ENCODE peak calls at places on chromosomes 2 and 18, in four cellular contexts. Y, M, D and U are unnamed samples.

GRCh38 chr2:132429941-132430573 is 13.5 kb downstream of the GPR39 start:
- DNase-seq in D (no peak), Y (no peak), M (no peak), U (no peak)

GRCh38 chr2:27721335-27721734 is 50.2 kb upstream of the MRPL33 start:
- DNase-seq in D (peak), M (no peak), Y (no peak), U (no peak)

GRCh38 chr2:86218124-86218523 is 18.9 kb downstream of the MRPL35 start:
- DNase-seq in D (peak), Y (no peak), M (no peak), U (no peak)

GRCh38 chr18:57649536-57650495 is 28.2 kb upstream of the NARS1 start:
- DNase-seq in Y (peak), D (no peak), M (no peak), U (no peak)

GRCh38 chr18:51133580-51134160 is 63.8 kb downstream of the MEX3C start:
- DNase-seq in M (no peak), D (peak), Y (no peak), U (no peak)

GRCh38 chr2:139529045-139529444 is 748.9 kb upstream of the NXPH2 start:
- DNase-seq in M (no peak), Y (no peak), D (no peak), U (no peak)

GRCh38 chr18:13641551-13642439 is 84.6 kb downstream of the FAM210A start:
- DNase-seq in M (no peak), Y (no peak), D (no peak), U (peak)

GRCh38 chr18:3478262-3478978 is 28.4 kb downstream of the TGIF1 start:
- DNase-seq in D (no peak), M (no peak), Y (no peak), U (no peak)

GRCh38 chr2:30566675-30567074 is 119.6 kb downstream of the LCLAT1 start:
- DNase-seq in M (no peak), D (no peak), Y (no peak), U (no peak)

GRCh38 chr2:190722061-190722759 is 73.3 kb downstream of the NAB1 start:
- DNase-seq in D (no peak), M (no peak), Y (peak), U (no peak)

GRCh38 chr2:105683145-105683544 is 61.6 kb upstream of the NCK2 start:
- DNase-seq in D (no peak), Y (no peak), M (no peak), U (no peak)

GRCh38 chr2:164816046-164816445 is 25.6 kb downstream of the COBLL1 start:
- DNase-seq in Y (no peak), M (no peak), D (no peak), U (no peak)

GRCh38 chr2:15421761-15422160 is 139.4 kb downstream of the NBAS start:
- DNase-seq in Y (no peak), M (peak), D (no peak), U (no peak)

GRCh38 chr2:158755310-158755709 is 39.8 kb upstream of the DAPL1 start:
- DNase-seq in Y (no peak), M (no peak), D (peak), U (no peak)

GRCh38 chr2:120177011-120177621 is 46.1 kb downstream of the TMEM185B start:
- DNase-seq in D (no peak), Y (peak), M (peak), U (peak)

GRCh38 chr2:228768818-228769217 is 502.3 kb downstream of the PID1 start:
- DNase-seq in D (no peak), M (no peak), Y (no peak), U (no peak)

GRCh38 chr2:55425449-55425848 is 5.8 kb upstream of the CCDC88A start:
- DNase-seq in M (no peak), D (no peak), Y (no peak), U (no peak)

GRCh38 chr2:144477943-144478283 is 42.0 kb downstream of the ZEB2 start:
- DNase-seq in D (no peak), Y (no peak), M (no peak), U (no peak)

GRCh38 chr2:182980652-182981051 is 57.6 kb downstream of the NCKAP1 start:
- DNase-seq in M (no peak), D (no peak), Y (no peak), U (no peak)

GRCh38 chr18:26036635-26037034 is 53.8 kb downstream of the SS18 start:
- DNase-seq in M (no peak), Y (no peak), D (no peak), U (no peak)

GRCh38 chr2:881204-881918 is 69.3 kb upstream of the SNTG2 start:
- DNase-seq in D (no peak), Y (peak), M (no peak), U (no peak)

GRCh38 chr2:191869781-191870180 is 22.9 kb upstream of the CAVIN2 start:
- DNase-seq in D (no peak), Y (no peak), M (no peak), U (no peak)

GRCh38 chr2:112607680-112608438 is 23.4 kb downstream of the CHCHD5 start:
- DNase-seq in Y (no peak), M (no peak), D (no peak), U (no peak)

GRCh38 chr2:86336350-86337234 is 834 bp downstream of the REEP1 start:
- DNase-seq in M (no peak), Y (no peak), D (no peak), U (peak)

GRCh38 chr2:71790261-71791038 is 337.1 kb downstream of the DYSF start:
- DNase-seq in M (no peak), D (no peak), Y (no peak), U (no peak)

GRCh38 chr18:50602466-50602865 is 42.6 kb downstream of the MAPK4 start:
- DNase-seq in M (peak), Y (no peak), D (no peak), U (no peak)

GRCh38 chr2:144512421-144513272 is 7.3 kb downstream of the ZEB2 start:
- DNase-seq in D (no peak), M (no peak), Y (no peak), U (no peak)

GRCh38 chr2:187403568-187404260 is 44.3 kb downstream of the CALCRL start:
- DNase-seq in D (no peak), M (no peak), Y (peak), U (no peak)

GRCh38 chr2:160658851-160659250 is 165.2 kb upstream of the RBMS1 start:
- DNase-seq in Y (no peak), M (no peak), D (no peak), U (no peak)

GRCh38 chr2:120510751-120511395 is 164.9 kb downstream of the INHBB start:
- DNase-seq in D (no peak), Y (no peak), M (no peak), U (no peak)

GRCh38 chr18:32018331-32019250 is at the start of gene RNF125:
- DNase-seq in Y (peak), D (peak), M (peak), U (peak)

GRCh38 chr18:61398961-61399632 is 65.9 kb downstream of the CDH20 start:
- DNase-seq in D (no peak), Y (no peak), M (no peak), U (no peak)

GRCh38 chr2:128367601-128368359 is 49.1 kb upstream of the HS6ST1 start:
- DNase-seq in M (no peak), Y (no peak), D (no peak), U (peak)

GRCh38 chr2:98118852-98119251 is 31.9 kb downstream of the VWA3B start:
- DNase-seq in Y (no peak), D (no peak), M (no peak), U (no peak)

GRCh38 chr2:71928734-71929481 is 218.8 kb downstream of the CYP26B1 start:
- DNase-seq in Y (no peak), M (peak), D (no peak), U (no peak)

GRCh38 chr18:62425465-62426190 is 97.2 kb upstream of the ZCCHC2 start:
- DNase-seq in D (peak), Y (no peak), M (peak), U (peak)

GRCh38 chr2:61438670-61439069 is 32.2 kb downstream of the USP34 start:
- DNase-seq in Y (no peak), D (no peak), M (no peak), U (no peak)

GRCh38 chr2:127387655-127388422 is at the start of gene MAP3K2:
- DNase-seq in D (peak), Y (peak), M (peak), U (peak)

GRCh38 chr2:217610411-217610814 is 392.4 kb downstream of the TNS1 start:
- DNase-seq in M (no peak), D (no peak), Y (peak), U (no peak)

GRCh38 chr18:59694824-59695223 is 2.4 kb downstream of the CCBE1 start:
- DNase-seq in D (no peak), Y (no peak), M (no peak), U (no peak)

GRCh38 chr18:59691046-59691395 is 6.2 kb downstream of the CCBE1 start:
- DNase-seq in Y (no peak), D (no peak), M (no peak), U (no peak)

GRCh38 chr18:59691996-59692395 is 5.2 kb downstream of the CCBE1 start:
- DNase-seq in D (no peak), M (no peak), Y (no peak), U (no peak)

GRCh38 chr18:59686260-59686659 is 11.0 kb downstream of the CCBE1 start:
- DNase-seq in D (no peak), Y (no peak), M (no peak), U (no peak)

DNA sequence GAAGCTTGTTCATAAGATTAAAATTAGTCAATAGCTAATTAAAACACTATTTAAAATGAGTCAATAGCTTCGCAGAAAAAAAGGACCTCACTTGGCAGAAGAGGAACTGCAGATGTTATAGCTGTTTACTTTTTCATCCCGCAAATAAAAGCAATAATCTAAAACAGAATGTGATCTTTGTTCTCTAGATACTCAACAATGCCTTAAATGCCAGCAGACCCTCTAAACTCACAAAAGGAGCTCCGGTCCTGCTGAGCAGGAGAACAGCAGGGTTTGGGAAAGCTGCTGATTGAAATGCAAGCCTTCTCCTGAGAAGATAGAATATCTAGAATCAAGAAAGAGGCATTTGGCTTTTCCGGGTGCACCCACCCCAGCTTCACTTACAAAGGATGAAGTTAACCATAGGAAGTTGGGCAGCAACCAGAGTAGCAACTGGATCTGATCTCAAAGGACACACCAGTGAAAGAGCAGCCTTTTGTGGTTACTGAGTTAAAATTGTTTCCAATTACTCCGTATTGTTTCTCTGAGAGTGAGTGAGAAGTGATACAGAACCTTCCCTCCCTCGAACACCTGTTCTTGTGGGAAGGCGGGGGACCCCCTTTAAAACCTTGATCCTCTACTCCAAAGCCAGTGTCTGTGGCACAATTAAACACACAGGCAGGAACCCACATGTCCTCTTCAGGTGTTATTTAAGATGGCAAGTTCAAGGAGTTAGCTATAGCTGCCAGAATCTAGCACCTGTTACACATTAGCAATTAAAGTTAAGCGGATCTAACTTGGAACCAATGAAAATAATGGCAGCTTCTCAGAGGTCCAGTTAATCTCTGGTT is 6.8 kb downstream of the CCBE1 start:
- DNase-seq in D (no peak), M (no peak), Y (no peak), U (no peak)
- TF ChIP-seq CBFB in D (no peak), M (no peak), Y (no peak), U (no peak)

GRCh38 chr2:107932483-107932882 is 53.8 kb upstream of the SLC5A7 start:
- DNase-seq in D (no peak), M (no peak), Y (no peak), U (no peak)

GRCh38 chr2:107932986-107933385 is 53.3 kb upstream of the SLC5A7 start:
- DNase-seq in Y (no peak), M (no peak), D (no peak), U (no peak)

GRCh38 chr2:107927034-107927534 is 59.2 kb upstream of the SLC5A7 start:
- DNase-seq in Y (no peak), D (no peak), M (no peak), U (no peak)
- TF ChIP-seq ATF2 in Y (no peak), D (no peak), M (no peak), U (no peak)

GRCh38 chr2:204040016-204040415 is 103.5 kb downstream of the ICOS start:
- DNase-seq in M (no peak), D (no peak), Y (no peak), U (no peak)
- TF ChIP-seq CBFB in M (no peak), D (no peak), Y (no peak), U (no peak)

GRCh38 chr18:8988262-8988871 is 114.1 kb upstream of the NDUFV2 start:
- DNase-seq in M (peak), Y (no peak), D (peak), U (peak)

GRCh38 chr18:8989017-8989416 is 113.5 kb upstream of the NDUFV2 start:
- DNase-seq in Y (no peak), D (no peak), M (no peak), U (no peak)

GRCh38 chr18:8991131-8991530 is 111.4 kb upstream of the NDUFV2 start:
- DNase-seq in D (no peak), M (no peak), Y (no peak), U (no peak)

GRCh38 chr18:8989855-8990254 is 112.6 kb upstream of the NDUFV2 start:
- DNase-seq in M (no peak), D (no peak), Y (no peak), U (no peak)

GRCh38 chr18:8990276-8991031 is 112.0 kb upstream of the NDUFV2 start:
- DNase-seq in M (no peak), Y (no peak), D (no peak), U (no peak)
- TF ChIP-seq ATF2 in M (no peak), Y (no peak), D (no peak), U (no peak)

GRCh38 chr2:7744827-7745226 is 827.6 kb downstream of the RNF144A start:
- DNase-seq in M (no peak), Y (no peak), D (no peak), U (no peak)

GRCh38 chr2:7749895-7750559 is 832.8 kb downstream of the RNF144A start:
- DNase-seq in M (no peak), D (no peak), Y (no peak), U (no peak)

GRCh38 chr2:7745369-7745768 is 828.2 kb downstream of the RNF144A start:
- DNase-seq in Y (no peak), M (no peak), D (no peak), U (no peak)

GRCh38 chr2:7752291-7752690 is 835.1 kb downstream of the RNF144A start:
- DNase-seq in D (no peak), M (no peak), Y (no peak), U (no peak)

DNA sequence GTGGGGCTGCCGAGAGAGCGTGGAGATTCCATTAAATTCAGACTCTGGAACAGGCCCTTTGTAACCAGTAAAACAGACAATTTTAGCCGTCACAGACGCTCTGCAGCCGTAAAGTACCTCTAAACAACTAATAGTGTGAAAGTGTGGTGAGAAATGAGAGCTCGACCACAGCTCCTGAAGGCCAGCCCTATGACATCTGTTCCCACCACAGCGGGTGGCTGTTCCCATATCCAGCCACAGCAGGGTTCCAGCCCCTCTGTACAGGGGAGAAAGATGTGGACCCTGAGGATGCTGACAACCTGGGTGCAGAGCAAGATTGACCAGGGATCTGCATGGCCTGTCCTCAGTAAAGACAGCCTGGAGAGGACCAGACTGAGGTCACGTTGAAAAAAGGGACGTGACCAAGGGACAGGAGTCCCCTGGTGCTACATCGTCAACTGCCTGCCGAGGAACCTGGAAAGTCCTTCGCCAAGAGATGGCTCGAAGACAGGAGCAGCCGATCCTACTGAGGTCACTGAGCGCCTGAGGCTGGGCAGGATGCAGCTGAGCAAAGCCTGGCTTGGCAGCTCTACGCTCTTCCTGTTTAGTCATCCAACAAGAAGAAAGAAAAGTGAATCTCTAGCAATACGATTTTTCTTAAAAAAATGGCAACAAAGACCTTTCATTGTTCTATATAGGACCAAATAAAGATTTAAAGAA is 831.7 kb downstream of the RNF144A start:
- DNase-seq in D (no peak), M (no peak), Y (no peak), U (no peak)
- TF ChIP-seq CBFB in D (no peak), M (no peak), Y (no peak), U (no peak)

GRCh38 chr2:170887496-170888265 is 41.4 kb upstream of the GORASP2 start:
- DNase-seq in M (no peak), Y (no peak), D (no peak), U (no peak)

GRCh38 chr2:170882758-170883157 is 46.3 kb upstream of the GORASP2 start:
- DNase-seq in Y (no peak), D (no peak), M (no peak), U (no peak)

GRCh38 chr2:170885130-170885791 is 43.8 kb upstream of the GORASP2 start:
- DNase-seq in Y (no peak), D (no peak), M (no peak), U (no peak)

GRCh38 chr2:170883683-170884082 is 45.4 kb upstream of the GORASP2 start:
- DNase-seq in Y (no peak), D (no peak), M (no peak), U (no peak)

DNA sequence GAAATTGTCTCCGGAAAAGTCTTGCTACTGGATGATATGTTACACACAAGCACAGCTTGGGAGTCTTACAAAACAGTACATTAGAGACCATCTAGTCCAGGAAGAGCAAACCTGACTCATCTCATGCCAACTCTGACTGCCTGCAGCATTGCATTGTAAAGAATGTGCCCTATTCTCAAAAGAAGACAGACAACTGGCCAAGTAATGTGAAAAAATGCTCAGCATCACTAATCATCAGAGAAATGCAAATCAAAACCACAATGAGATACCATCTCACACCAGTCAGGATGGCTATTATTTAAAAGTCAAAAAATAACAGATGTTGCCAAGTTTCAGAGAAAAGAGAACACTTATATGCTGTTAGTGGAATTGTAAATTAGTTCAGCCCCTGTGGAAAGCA is 42.7 kb upstream of the GORASP2 start:
- DNase-seq in D (no peak), M (no peak), Y (no peak), U (no peak)
- TF ChIP-seq ATF2 in D (no peak), M (no peak), Y (no peak), U (no peak)

DNA sequence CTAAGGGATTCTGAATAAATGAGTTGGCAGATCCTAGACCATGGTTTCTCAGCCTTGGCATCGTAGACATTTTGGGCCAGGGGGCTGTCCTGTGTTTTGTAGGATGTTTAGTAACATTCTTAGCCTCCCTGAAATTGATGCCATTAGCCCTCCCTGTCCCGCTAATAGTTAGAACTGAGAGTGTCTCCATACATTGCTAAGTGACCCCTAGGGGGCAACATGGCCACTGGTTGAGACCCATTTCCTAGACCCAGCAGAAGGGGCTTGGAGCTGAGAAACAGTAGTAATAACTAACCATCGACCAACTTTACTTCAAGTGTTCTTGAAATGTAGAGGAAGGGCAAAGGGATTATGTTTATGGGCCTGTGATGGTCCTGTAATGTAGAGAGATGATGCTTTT is 40.8 kb downstream of the KCMF1 start:
- DNase-seq in M (no peak), D (peak), Y (no peak), U (peak)
- TF ChIP-seq CBFB in M (no peak), D (no peak), Y (no peak), U (no peak)

GRCh38 chr18:47150824-47151366 is 595 bp upstream of the HDHD2 start:
- DNase-seq in M (peak), D (peak), Y (no peak), U (no peak)
- TF ChIP-seq ATF2 in M (no peak), D (no peak), Y (no peak), U (no peak)